ENCODE peak calls at places on chromosomes 12 and 14, in six cellular contexts. One of them, this sample, is unnamed.

GRCh38 chr14:99601301-99601945 is 2.6 kb downstream of the CCDC85C start:
- DNase-seq in fibroblast of the aortic adventitia: peak
- DNase-seq in fibroblast of villous mesenchyme: peak
- DNase-seq in mammary epithelial cell: no peak
- DNase-seq in colonic mucosa: peak
- DNase-seq in AG09309: no peak
- DNase-seq in this sample: no peak

GRCh38 chr14:37045340-37046061 is 126.9 kb downstream of the SLC25A21 start:
- DNase-seq in colonic mucosa: no peak
- DNase-seq in fibroblast of the aortic adventitia: no peak
- DNase-seq in AG09309: no peak
- DNase-seq in mammary epithelial cell: no peak
- DNase-seq in fibroblast of villous mesenchyme: no peak
- DNase-seq in this sample: no peak

GRCh38 chr12:10638728-10639127 is 25.3 kb upstream of the MAGOHB start:
- DNase-seq in AG09309: no peak
- DNase-seq in fibroblast of the aortic adventitia: no peak
- DNase-seq in colonic mucosa: peak
- DNase-seq in mammary epithelial cell: no peak
- DNase-seq in fibroblast of villous mesenchyme: no peak
- DNase-seq in this sample: no peak

GRCh38 chr14:65948302-65948701 is 535.8 kb downstream of the FUT8 start:
- DNase-seq in colonic mucosa: no peak
- DNase-seq in mammary epithelial cell: no peak
- DNase-seq in fibroblast of villous mesenchyme: no peak
- DNase-seq in fibroblast of the aortic adventitia: no peak
- DNase-seq in AG09309: no peak
- DNase-seq in this sample: no peak

GRCh38 chr12:51961834-51962233 is 10.3 kb downstream of the ACVR1B start:
- DNase-seq in colonic mucosa: peak
- DNase-seq in fibroblast of villous mesenchyme: no peak
- DNase-seq in fibroblast of the aortic adventitia: no peak
- DNase-seq in mammary epithelial cell: peak
- DNase-seq in AG09309: no peak
- DNase-seq in this sample: no peak

GRCh38 chr12:66252771-66253170 is 49.5 kb upstream of the HELB start:
- DNase-seq in fibroblast of the aortic adventitia: no peak
- DNase-seq in mammary epithelial cell: no peak
- DNase-seq in fibroblast of villous mesenchyme: no peak
- DNase-seq in colonic mucosa: no peak
- DNase-seq in AG09309: no peak
- DNase-seq in this sample: no peak

GRCh38 chr12:51082561-51083139 is 746 bp downstream of the CSRNP2 start:
- DNase-seq in fibroblast of the aortic adventitia: peak
- DNase-seq in mammary epithelial cell: peak
- DNase-seq in AG09309: no peak
- DNase-seq in fibroblast of villous mesenchyme: peak
- DNase-seq in colonic mucosa: peak
- DNase-seq in this sample: peak

GRCh38 chr14:98022541-98023520 is 1225.6 kb downstream of the VRK1 start:
- DNase-seq in fibroblast of villous mesenchyme: no peak
- DNase-seq in colonic mucosa: no peak
- DNase-seq in AG09309: no peak
- DNase-seq in mammary epithelial cell: no peak
- DNase-seq in fibroblast of the aortic adventitia: no peak
- DNase-seq in this sample: no peak

GRCh38 chr12:5166976-5167375 is 123.3 kb downstream of the KCNA5 start:
- DNase-seq in fibroblast of the aortic adventitia: peak
- DNase-seq in colonic mucosa: no peak
- DNase-seq in AG09309: peak
- DNase-seq in mammary epithelial cell: peak
- DNase-seq in fibroblast of villous mesenchyme: peak
- DNase-seq in this sample: peak

GRCh38 chr14:90720336-90720735 is 95.9 kb downstream of the TTC7B start:
- DNase-seq in colonic mucosa: no peak
- DNase-seq in fibroblast of the aortic adventitia: no peak
- DNase-seq in AG09309: no peak
- DNase-seq in mammary epithelial cell: no peak
- DNase-seq in fibroblast of villous mesenchyme: no peak
- DNase-seq in this sample: no peak

GRCh38 chr12:67082221-67082620 is 186.9 kb upstream of the CAND1 start:
- DNase-seq in fibroblast of villous mesenchyme: no peak
- DNase-seq in colonic mucosa: no peak
- DNase-seq in fibroblast of the aortic adventitia: no peak
- DNase-seq in AG09309: no peak
- DNase-seq in mammary epithelial cell: peak
- DNase-seq in this sample: no peak

GRCh38 chr12:5114436-5114835 is 70.8 kb downstream of the KCNA5 start:
- DNase-seq in colonic mucosa: no peak
- DNase-seq in AG09309: no peak
- DNase-seq in fibroblast of villous mesenchyme: peak
- DNase-seq in fibroblast of the aortic adventitia: no peak
- DNase-seq in mammary epithelial cell: no peak
- DNase-seq in this sample: no peak

GRCh38 chr12:56282030-56282429 is 15.3 kb downstream of the COQ10A start:
- DNase-seq in fibroblast of the aortic adventitia: no peak
- DNase-seq in fibroblast of villous mesenchyme: no peak
- DNase-seq in AG09309: no peak
- DNase-seq in colonic mucosa: no peak
- DNase-seq in mammary epithelial cell: no peak
- DNase-seq in this sample: no peak

GRCh38 chr12:3355378-3355900 is 135.6 kb upstream of the PRMT8 start:
- DNase-seq in mammary epithelial cell: no peak
- DNase-seq in AG09309: no peak
- DNase-seq in fibroblast of the aortic adventitia: no peak
- DNase-seq in colonic mucosa: no peak
- DNase-seq in fibroblast of villous mesenchyme: no peak
- DNase-seq in this sample: no peak

GRCh38 chr12:59808317-59808910 is 212.6 kb downstream of the SLC16A7 start:
- DNase-seq in colonic mucosa: no peak
- DNase-seq in fibroblast of villous mesenchyme: peak
- DNase-seq in fibroblast of the aortic adventitia: peak
- DNase-seq in mammary epithelial cell: peak
- DNase-seq in AG09309: no peak
- DNase-seq in this sample: peak

GRCh38 chr12:28050606-28051005 is 78.1 kb upstream of the PTHLH start:
- DNase-seq in fibroblast of the aortic adventitia: no peak
- DNase-seq in mammary epithelial cell: peak
- DNase-seq in AG09309: no peak
- DNase-seq in fibroblast of villous mesenchyme: no peak
- DNase-seq in colonic mucosa: no peak
- DNase-seq in this sample: no peak

GRCh38 chr14:52299692-52300278 is 14.3 kb upstream of the PTGER2 start:
- DNase-seq in fibroblast of villous mesenchyme: peak
- DNase-seq in fibroblast of the aortic adventitia: peak
- DNase-seq in AG09309: peak
- DNase-seq in mammary epithelial cell: peak
- DNase-seq in colonic mucosa: no peak
- DNase-seq in this sample: no peak

DNA sequence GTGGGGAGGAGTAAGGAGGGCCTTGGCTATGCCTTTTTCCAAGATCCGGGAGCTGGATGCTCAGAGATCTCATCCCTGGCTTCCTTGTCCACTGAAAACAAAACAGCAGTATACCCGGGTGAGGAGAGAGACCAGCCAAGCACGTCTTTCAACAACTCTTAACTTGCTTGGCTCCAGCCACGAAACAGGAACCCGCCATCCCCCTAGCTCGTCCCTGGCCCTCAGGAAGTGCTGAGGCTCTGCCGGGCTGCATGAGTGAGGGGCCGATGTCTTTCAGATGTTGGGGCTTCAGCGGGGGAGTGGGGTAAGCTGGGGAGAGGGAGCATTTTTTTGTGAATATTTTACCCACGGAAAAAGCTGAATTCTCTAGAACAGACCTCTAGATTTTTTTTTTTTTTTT is 231.1 kb downstream of the CACNA1C start:
- DNase-seq in fibroblast of villous mesenchyme: peak
- DNase-seq in colonic mucosa: no peak
- DNase-seq in fibroblast of the aortic adventitia: peak
- DNase-seq in mammary epithelial cell: no peak
- DNase-seq in AG09309: no peak
- DNase-seq in this sample: peak
- H3K4me3 ChIP-seq in fibroblast of villous mesenchyme: no peak
- H3K4me3 ChIP-seq in colonic mucosa: no peak
- H3K4me3 ChIP-seq in fibroblast of the aortic adventitia: peak
- H3K4me3 ChIP-seq in mammary epithelial cell: no peak
- H3K4me3 ChIP-seq in AG09309: peak
- H3K4me3 ChIP-seq in this sample: peak

GRCh38 chr14:77406718-77407117 is 16.6 kb downstream of the NOXRED1 start:
- DNase-seq in fibroblast of the aortic adventitia: peak
- DNase-seq in colonic mucosa: no peak
- DNase-seq in AG09309: no peak
- DNase-seq in mammary epithelial cell: no peak
- DNase-seq in fibroblast of villous mesenchyme: peak
- DNase-seq in this sample: no peak

GRCh38 chr14:77407158-77407557 is 16.2 kb downstream of the NOXRED1 start:
- DNase-seq in fibroblast of the aortic adventitia: no peak
- DNase-seq in mammary epithelial cell: no peak
- DNase-seq in colonic mucosa: no peak
- DNase-seq in AG09309: peak
- DNase-seq in fibroblast of villous mesenchyme: peak
- DNase-seq in this sample: no peak

GRCh38 chr14:77403798-77404197 is 19.5 kb downstream of the NOXRED1 start:
- DNase-seq in fibroblast of villous mesenchyme: no peak
- DNase-seq in colonic mucosa: no peak
- DNase-seq in fibroblast of the aortic adventitia: no peak
- DNase-seq in mammary epithelial cell: no peak
- DNase-seq in AG09309: no peak
- DNase-seq in this sample: no peak

GRCh38 chr14:77406086-77406485 is 17.2 kb downstream of the NOXRED1 start:
- DNase-seq in colonic mucosa: no peak
- DNase-seq in fibroblast of the aortic adventitia: no peak
- DNase-seq in fibroblast of villous mesenchyme: peak
- DNase-seq in mammary epithelial cell: no peak
- DNase-seq in AG09309: no peak
- DNase-seq in this sample: no peak

GRCh38 chr14:77409131-77409533 is 14.2 kb downstream of the NOXRED1 start:
- DNase-seq in fibroblast of the aortic adventitia: peak
- DNase-seq in colonic mucosa: no peak
- DNase-seq in AG09309: no peak
- DNase-seq in fibroblast of villous mesenchyme: no peak
- DNase-seq in mammary epithelial cell: peak
- DNase-seq in this sample: no peak
- TF ChIP-seq CTCF in fibroblast of the aortic adventitia: peak
- TF ChIP-seq CTCF in colonic mucosa: no peak
- TF ChIP-seq CTCF in AG09309: peak
- TF ChIP-seq CTCF in fibroblast of villous mesenchyme: no peak
- TF ChIP-seq CTCF in mammary epithelial cell: no peak
- TF ChIP-seq CTCF in this sample: no peak

GRCh38 chr12:26195641-26196423 is 459 bp downstream of the SSPN start:
- DNase-seq in AG09309: no peak
- DNase-seq in colonic mucosa: peak
- DNase-seq in fibroblast of villous mesenchyme: peak
- DNase-seq in fibroblast of the aortic adventitia: peak
- DNase-seq in mammary epithelial cell: peak
- DNase-seq in this sample: peak

GRCh38 chr12:26197832-26198231 is 2.5 kb downstream of the SSPN start:
- DNase-seq in fibroblast of villous mesenchyme: no peak
- DNase-seq in AG09309: no peak
- DNase-seq in colonic mucosa: peak
- DNase-seq in fibroblast of the aortic adventitia: no peak
- DNase-seq in mammary epithelial cell: no peak
- DNase-seq in this sample: no peak

GRCh38 chr12:26195250-26195640 is at the start of gene SSPN:
- DNase-seq in fibroblast of the aortic adventitia: peak
- DNase-seq in AG09309: no peak
- DNase-seq in fibroblast of villous mesenchyme: peak
- DNase-seq in mammary epithelial cell: peak
- DNase-seq in colonic mucosa: peak
- DNase-seq in this sample: peak

GRCh38 chr12:26198742-26199141 is 3.4 kb downstream of the SSPN start:
- DNase-seq in mammary epithelial cell: peak
- DNase-seq in colonic mucosa: no peak
- DNase-seq in AG09309: no peak
- DNase-seq in fibroblast of the aortic adventitia: peak
- DNase-seq in fibroblast of villous mesenchyme: peak
- DNase-seq in this sample: peak

GRCh38 chr12:26196424-26196722 is 1.0 kb downstream of the SSPN start:
- DNase-seq in fibroblast of the aortic adventitia: no peak
- DNase-seq in fibroblast of villous mesenchyme: no peak
- DNase-seq in colonic mucosa: no peak
- DNase-seq in AG09309: no peak
- DNase-seq in mammary epithelial cell: peak
- DNase-seq in this sample: peak
- H3K4me3 ChIP-seq in fibroblast of the aortic adventitia: peak
- H3K4me3 ChIP-seq in fibroblast of villous mesenchyme: peak
- H3K4me3 ChIP-seq in colonic mucosa: peak
- H3K4me3 ChIP-seq in AG09309: peak
- H3K4me3 ChIP-seq in mammary epithelial cell: no peak
- H3K4me3 ChIP-seq in this sample: peak

DNA sequence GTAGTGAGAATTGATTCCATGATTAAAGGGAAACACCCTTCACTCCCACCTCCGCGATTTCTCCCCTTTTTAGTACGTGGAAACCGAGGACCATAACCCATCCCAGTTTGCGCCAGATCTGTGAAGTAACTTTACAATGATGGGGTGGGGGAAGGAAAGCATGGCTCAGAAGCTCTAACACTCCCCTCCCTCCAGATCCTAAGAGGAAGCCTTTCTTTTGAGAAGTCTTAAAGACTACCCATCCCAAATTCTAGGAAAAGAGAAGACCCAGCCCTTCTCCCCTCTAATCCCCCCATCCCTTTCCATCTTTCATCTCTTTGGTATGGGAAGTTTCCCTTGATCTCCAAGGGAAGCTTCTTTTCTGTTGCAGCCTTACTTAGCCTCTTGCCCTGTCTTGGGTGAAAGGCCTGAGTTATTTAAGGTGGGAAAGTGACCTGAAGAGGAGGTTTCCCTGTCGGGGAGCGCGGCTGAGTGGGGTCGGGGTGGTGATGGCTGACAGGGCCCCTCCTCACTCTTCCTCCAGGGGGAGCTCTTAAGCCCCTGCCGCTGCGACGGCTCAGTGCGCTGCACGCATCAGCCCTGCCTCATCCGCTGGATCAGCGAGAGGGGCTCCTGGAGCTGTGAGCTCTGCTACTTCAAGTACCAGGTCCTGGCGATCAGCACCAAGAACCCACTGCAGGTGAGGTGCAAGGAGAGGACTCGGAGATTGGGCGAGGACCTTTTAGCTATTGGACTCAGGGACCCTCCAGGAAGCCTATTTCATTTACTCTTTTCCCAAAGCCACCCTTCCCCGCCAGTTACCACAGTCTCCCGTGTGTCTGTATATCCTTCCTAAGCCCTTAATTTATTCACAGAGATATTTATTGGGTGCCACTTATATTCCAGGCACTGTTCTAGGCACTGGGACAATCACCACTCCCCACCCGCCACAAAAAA is 1.8 kb downstream of the MARCHF9 start:
- DNase-seq in AG09309: no peak
- DNase-seq in fibroblast of the aortic adventitia: no peak
- DNase-seq in colonic mucosa: peak
- DNase-seq in fibroblast of villous mesenchyme: no peak
- DNase-seq in mammary epithelial cell: no peak
- DNase-seq in this sample: no peak
- TF ChIP-seq CTCF in AG09309: peak
- TF ChIP-seq CTCF in fibroblast of the aortic adventitia: peak
- TF ChIP-seq CTCF in colonic mucosa: peak
- TF ChIP-seq CTCF in fibroblast of villous mesenchyme: peak
- TF ChIP-seq CTCF in mammary epithelial cell: peak
- TF ChIP-seq CTCF in this sample: peak

GRCh38 chr14:69392481-69392880 is 5.6 kb downstream of the ERH start:
- DNase-seq in mammary epithelial cell: no peak
- DNase-seq in colonic mucosa: no peak
- DNase-seq in AG09309: no peak
- DNase-seq in fibroblast of villous mesenchyme: no peak
- DNase-seq in fibroblast of the aortic adventitia: no peak
- DNase-seq in this sample: no peak
- H3K4me3 ChIP-seq in mammary epithelial cell: no peak
- H3K4me3 ChIP-seq in colonic mucosa: no peak
- H3K4me3 ChIP-seq in AG09309: no peak
- H3K4me3 ChIP-seq in fibroblast of villous mesenchyme: no peak
- H3K4me3 ChIP-seq in fibroblast of the aortic adventitia: no peak
- H3K4me3 ChIP-seq in this sample: no peak

This sample was measured in foreskin fibroblast.